ENCODE peak calls at places on chromosome 6, in four cellular contexts. M is esophagus squamous epithelium, B is IMR-90, K is esophagus muscularis mucosa. U is an unnamed sample.

GRCh38 chr6:5846889-5847288 is 159.8 kb downstream of the NRN1 start:
- DNase-seq in M (no peak), B (no peak), K (no peak), U (no peak)

GRCh38 chr6:149484733-149485700 is at the start of gene ZC3H12D:
- DNase-seq in M (no peak), B (peak; percentile 33), K (peak; percentile 77), U (peak; percentile 65)

GRCh38 chr6:141548969-141549368 is 583.8 kb upstream of the GJE1 start:
- DNase-seq in M (no peak), B (no peak), K (no peak), U (no peak)

GRCh38 chr6:38503032-38503784 is 136.5 kb downstream of the BTBD9 start:
- DNase-seq in M (no peak), B (no peak), K (no peak), U (no peak)

GRCh38 chr6:5950448-5950847 is 56.3 kb downstream of the NRN1 start:
- DNase-seq in M (no peak), B (no peak), K (no peak), U (peak; percentile 19)

GRCh38 chr6:26094036-26094435 is 6.8 kb downstream of the HFE start:
- DNase-seq in M (no peak), B (no peak), K (no peak), U (no peak)

GRCh38 chr6:157107915-157108651 is 215.2 kb downstream of the TMEM242 start:
- DNase-seq in M (no peak), B (peak; percentile 98), K (peak; percentile 68), U (no peak)

GRCh38 chr6:142489722-142490610 is 188.2 kb downstream of the ADGRG6 start:
- DNase-seq in M (no peak), B (no peak), K (no peak), U (no peak)

GRCh38 chr6:113802779-113803178 is 54.4 kb upstream of the MARCKS start:
- DNase-seq in M (no peak), B (no peak), K (no peak), U (no peak)

GRCh38 chr6:156628805-156629204 is 148.4 kb upstream of the ARID1B start:
- DNase-seq in M (no peak), B (no peak), K (no peak), U (no peak)

GRCh38 chr6:72769459-72770125 is 147.7 kb downstream of the KCNQ5 start:
- DNase-seq in M (no peak), B (no peak), K (no peak), U (no peak)

GRCh38 chr6:45920819-45921511 is 94.7 kb downstream of the CLIC5 start:
- DNase-seq in M (no peak), B (no peak), K (no peak), U (no peak)

GRCh38 chr6:111176038-111176762 is 88.9 kb downstream of the SLC16A10 start:
- DNase-seq in M (no peak), B (no peak), K (no peak), U (no peak)

GRCh38 chr6:14765753-14766152 is 480.1 kb upstream of the JARID2 start:
- DNase-seq in M (no peak), B (no peak), K (no peak), U (no peak)

GRCh38 chr6:111892431-111892830 is 19.2 kb upstream of the FYN start:
- DNase-seq in M (no peak), B (no peak), K (no peak), U (no peak)

GRCh38 chr6:52552278-52552643 is 24.6 kb downstream of the TRAM2 start:
- DNase-seq in M (no peak), B (no peak), K (no peak), U (no peak)

GRCh38 chr6:25660512-25660911 is 8.5 kb downstream of the SCGN start:
- DNase-seq in M (no peak), B (peak; percentile 54), K (no peak), U (no peak)

GRCh38 chr6:64376394-64376793 is 740.8 kb downstream of the PHF3 start:
- DNase-seq in M (no peak), B (no peak), K (no peak), U (no peak)

GRCh38 chr6:170041526-170041925 is 249.4 kb downstream of the DLL1 start:
- DNase-seq in M (no peak), B (no peak), K (no peak), U (no peak)

GRCh38 chr6:44301782-44302564 is 11.2 kb downstream of the AARS2 start:
- DNase-seq in M (no peak), B (no peak), K (no peak), U (no peak)

GRCh38 chr6:22413681-22414305 is 117.0 kb upstream of the PRL start:
- DNase-seq in M (no peak), B (peak; percentile 65), K (no peak), U (no peak)

GRCh38 chr6:155224031-155224451 is 39.8 kb upstream of the CLDN20 start:
- DNase-seq in M (no peak), B (peak; percentile 95), K (no peak), U (no peak)

GRCh38 chr6:40443842-40444241 is 143.3 kb downstream of the LRFN2 start:
- DNase-seq in M (no peak), B (no peak), K (no peak), U (no peak)

GRCh38 chr6:159979136-159979874 is 10.4 kb downstream of the IGF2R start:
- DNase-seq in M (no peak), B (peak; percentile 37), K (no peak), U (no peak)

GRCh38 chr6:170429457-170429856 is 122.9 kb downstream of the FAM120B start:
- DNase-seq in M (no peak), B (no peak), K (peak; percentile 47), U (no peak)

GRCh38 chr6:37612475-37612874 is 85.2 kb downstream of the MDGA1 start:
- DNase-seq in M (no peak), B (peak; percentile 37), K (no peak), U (no peak)

GRCh38 chr6:142884214-142885035 is 60.6 kb downstream of the HIVEP2 start:
- DNase-seq in M (no peak), B (no peak), K (no peak), U (no peak)

GRCh38 chr6:79687759-79688158 is 56.6 kb downstream of the SH3BGRL2 start:
- DNase-seq in M (no peak), B (no peak), K (no peak), U (no peak)

GRCh38 chr6:42113929-42114636 is 28.3 kb downstream of the C6orf132 start:
- DNase-seq in M (no peak), B (peak; percentile 45), K (no peak), U (no peak)

GRCh38 chr6:111871725-111872520 is 1.3 kb downstream of the FYN start:
- DNase-seq in M (no peak), B (peak; percentile 30), K (no peak), U (peak; percentile 45)

GRCh38 chr6:69696273-69696672 is 100.5 kb downstream of the LMBRD1 start:
- DNase-seq in M (no peak), B (peak; percentile 5), K (no peak), U (no peak)

GRCh38 chr6:21360353-21360752 is 233.2 kb upstream of the SOX4 start:
- DNase-seq in M (no peak), B (no peak), K (no peak), U (no peak)

GRCh38 chr6:346389-347030 is 45.0 kb upstream of the IRF4 start:
- DNase-seq in M (no peak), B (peak; percentile 48), K (no peak), U (no peak)

GRCh38 chr6:155646443-155646842 is 190.8 kb upstream of the NOX3 start:
- DNase-seq in M (no peak), B (peak; percentile 32), K (no peak), U (no peak)

GRCh38 chr6:168084465-168085160 is 5.6 kb upstream of the FRMD1 start:
- DNase-seq in M (no peak), B (no peak), K (no peak), U (no peak)

GRCh38 chr6:55668625-55669024 is 89.6 kb upstream of the HMGCLL1 start:
- DNase-seq in M (no peak), B (peak; percentile 44), K (no peak), U (no peak)

GRCh38 chr6:55663914-55664313 is 84.9 kb upstream of the HMGCLL1 start:
- DNase-seq in M (no peak), B (no peak), K (no peak), U (no peak)

GRCh38 chr6:55664581-55665223 is 85.7 kb upstream of the HMGCLL1 start:
- DNase-seq in M (no peak), B (peak; percentile 20), K (no peak), U (no peak)

GRCh38 chr6:55666811-55667210 is 87.8 kb upstream of the HMGCLL1 start:
- DNase-seq in M (no peak), B (no peak), K (no peak), U (no peak)

DNA sequence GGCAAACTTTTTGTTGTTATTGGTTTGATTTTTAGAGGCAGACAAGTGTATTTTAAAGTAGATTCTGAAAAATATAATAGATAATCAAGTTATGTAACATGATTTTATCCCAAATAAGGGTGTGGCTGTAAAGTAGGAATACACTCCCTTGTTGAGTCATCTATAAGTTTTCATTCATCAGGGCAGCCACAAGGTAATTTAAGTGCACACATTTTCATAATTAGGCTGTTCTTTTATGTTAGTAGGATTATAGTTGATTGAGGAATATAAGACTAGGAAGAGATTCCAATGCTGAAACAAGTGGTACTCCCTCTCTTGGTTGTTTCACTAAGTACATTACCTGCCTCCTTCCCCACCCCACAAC is 86.2 kb upstream of the HMGCLL1 start:
- DNase-seq in M (no peak), B (no peak), K (no peak), U (no peak)
- H3K27ac ChIP-seq in M (no peak overlapping the region), B (no peak overlapping the region), K (no peak overlapping the region), U (no peak overlapping the region)

DNA sequence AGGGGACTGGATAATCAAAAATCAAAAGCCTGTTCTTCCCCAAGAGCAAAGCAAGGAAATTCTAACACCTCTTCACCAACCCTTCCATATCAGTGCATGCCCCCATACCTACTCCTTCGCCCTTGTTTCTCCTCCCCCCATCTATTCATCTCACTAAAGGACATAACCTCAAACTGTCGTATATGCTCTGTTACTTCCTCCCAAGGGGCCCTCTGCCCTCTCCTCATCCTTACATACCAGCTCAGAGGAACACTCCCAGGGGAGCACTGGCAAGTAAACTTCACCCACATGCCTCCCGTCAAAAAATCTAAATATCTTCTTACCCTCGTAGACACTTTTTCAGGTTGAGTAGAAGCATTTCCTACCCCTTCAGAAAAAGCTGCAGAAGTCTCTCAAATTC is 9.4 kb upstream of the ADTRP start:
- DNase-seq in M (no peak), B (no peak), K (no peak), U (no peak)
- H3K4me1 ChIP-seq in M (no peaks in the 10 kb centered on the region), B (peaks cover 3% of the 10 kb centered on the region), K (no peaks in the 10 kb centered on the region), U (no peaks in the 10 kb centered on the region)

GRCh38 chr6:16352258-16352635 is 113.9 kb downstream of the GMPR start:
- DNase-seq in M (no peak), B (peak; percentile 74), K (no peak), U (no peak)
- H3K4me3 ChIP-seq in M (no peak overlapping the region), B (no peak overlapping the region), K (no peak overlapping the region), U (no peak overlapping the region)

DNA sequence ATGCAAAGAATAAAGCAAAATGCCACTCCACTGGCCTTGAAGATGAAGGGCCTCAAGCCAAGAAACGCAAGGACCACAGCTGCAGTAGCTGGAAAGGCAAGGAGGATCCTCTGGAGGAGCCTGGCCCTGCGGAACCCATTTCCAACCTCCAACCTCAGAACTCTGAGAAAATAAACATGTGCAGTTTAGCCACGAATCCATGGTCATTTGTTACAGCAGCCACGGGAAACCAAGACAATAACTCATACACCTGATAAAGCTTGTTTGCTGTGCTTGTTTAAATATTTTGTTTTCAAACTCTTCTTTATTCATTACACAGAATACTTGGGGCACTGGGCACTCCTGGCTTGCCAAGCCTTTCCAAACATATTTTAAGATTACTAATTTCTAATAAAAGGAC is 10.4 kb downstream of the SERPINB6 start:
- DNase-seq in M (no peak), B (peak; percentile 38), K (no peak), U (no peak)
- H3K27ac ChIP-seq in M (peak overlapping the region; percentile 4), B (peak overlapping the region; percentile 39), K (peak overlapping the region; percentile 77), U (peak overlapping the region; percentile 33)

GRCh38 chr6:11196511-11197174 is 35.8 kb downstream of the NEDD9 start:
- DNase-seq in M (no peak), B (peak; percentile 85), K (no peak), U (no peak)
- H3K4me1 ChIP-seq in M (peaks cover 11% of the 10 kb centered on the region), B (peaks cover 39% of the 10 kb centered on the region), K (peaks cover 26% of the 10 kb centered on the region), U (peaks cover 70% of the 10 kb centered on the region)